ENCODE peak calls at places on chromosomes 1 and 21, in four cellular contexts. N, C, L and Y are unnamed samples.

GRCh38 chr1:228434674-228435073 is 18.0 kb upstream of the TRIM17 start:
- DNase-seq in N (no peak), C (no peak), L (no peak), Y (no peak)

GRCh38 chr1:3364526-3364925 is 89.9 kb upstream of the ARHGEF16 start:
- DNase-seq in N (no peak), C (no peak), L (no peak), Y (no peak)

GRCh38 chr1:28761189-28761588 is 24.4 kb downstream of the YTHDF2 start:
- DNase-seq in N (no peak), C (no peak), L (no peak), Y (no peak)

GRCh38 chr1:158998781-158999161 is 10.9 kb upstream of the IFI16 start:
- DNase-seq in N (peak), C (peak), L (peak), Y (peak)

GRCh38 chr1:181255270-181255929 is 166.9 kb downstream of the IER5 start:
- DNase-seq in N (no peak), C (no peak), L (no peak), Y (no peak)

GRCh38 chr1:87963566-87963965 is 634.9 kb downstream of the LMO4 start:
- DNase-seq in N (no peak), C (no peak), L (no peak), Y (no peak)

GRCh38 chr1:221841291-221841982 is 99.5 kb upstream of the DUSP10 start:
- DNase-seq in N (no peak), C (no peak), L (no peak), Y (no peak)

GRCh38 chr1:244361764-244362473 is 89.8 kb downstream of the ADSS2 start:
- DNase-seq in N (no peak), C (no peak), L (peak), Y (no peak)

GRCh38 chr1:210239295-210240155 is 6.9 kb downstream of the SERTAD4 start:
- DNase-seq in N (no peak), C (no peak), L (peak), Y (peak)

GRCh38 chr1:119448112-119448511 is 33.2 kb downstream of the HSD3B2 start:
- DNase-seq in N (no peak), C (no peak), L (no peak), Y (no peak)

GRCh38 chr1:37999434-38000232 is 5.7 kb downstream of the FHL3 start:
- DNase-seq in N (no peak), C (peak), L (peak), Y (no peak)

GRCh38 chr1:214967865-214968575 is 114.5 kb upstream of the KCNK2 start:
- DNase-seq in N (no peak), C (no peak), L (no peak), Y (no peak)

GRCh38 chr1:48061162-48062136 is 64.3 kb upstream of the TRABD2B start:
- DNase-seq in N (no peak), C (peak), L (peak), Y (peak)

GRCh38 chr1:162335126-162335525 is 41.5 kb downstream of the SPATA46 start:
- DNase-seq in N (no peak), C (no peak), L (no peak), Y (no peak)

GRCh38 chr1:230236951-230237350 is 169.9 kb downstream of the GALNT2 start:
- DNase-seq in N (no peak), C (no peak), L (no peak), Y (no peak)

GRCh38 chr1:93448983-93449805 is 1.3 kb downstream of the FNBP1L start:
- DNase-seq in N (no peak), C (no peak), L (peak), Y (peak)

GRCh38 chr1:193458628-193459027 is 272.2 kb upstream of the B3GALT2 start:
- DNase-seq in N (no peak), C (no peak), L (no peak), Y (no peak)

DNA sequence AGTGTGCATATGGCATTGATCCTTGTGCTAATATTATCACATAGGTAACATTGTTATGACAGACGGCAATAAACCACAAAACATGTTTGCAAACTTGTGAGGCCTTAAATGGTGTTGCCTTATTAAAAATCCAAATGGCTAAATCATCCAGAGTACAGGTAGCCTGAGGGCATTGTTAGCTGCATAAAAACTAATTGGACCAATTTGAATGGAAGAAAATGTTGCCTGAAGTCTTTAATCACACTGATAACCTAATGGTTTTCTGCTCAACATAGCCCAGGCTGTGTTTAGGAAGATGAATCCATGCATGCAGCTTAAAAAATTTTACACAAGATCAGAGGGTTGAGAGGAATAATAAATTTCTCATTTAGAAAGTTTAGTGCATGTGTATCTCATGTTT is 19.4 kb upstream of the LRRC53 start:
- DNase-seq in N (no peak), C (no peak), L (no peak), Y (no peak)
- TF ChIP-seq FOXK2 in N (no peak), C (no peak), L (no peak), Y (no peak)

GRCh38 chr1:18322353-18323032 is 158.2 kb upstream of the KLHDC7A start:
- DNase-seq in N (no peak), C (peak), L (no peak), Y (peak)
- TF ChIP-seq SP1 in N (no peak), C (no peak), L (no peak), Y (no peak)

GRCh38 chr1:108636876-108637275 is 24.0 kb downstream of the HENMT1 start:
- DNase-seq in N (no peak), C (no peak), L (no peak), Y (no peak)
- TF ChIP-seq BHLHE40 in N (no peak), C (no peak), L (no peak), Y (no peak)

GRCh38 chr1:43349594-43350306 is 9.0 kb upstream of the CDC20 start:
- DNase-seq in N (no peak), C (no peak), L (no peak), Y (no peak)
- TF ChIP-seq FOXK2 in N (no peak), C (no peak), L (no peak), Y (no peak)

GRCh38 chr1:18112611-18113010 is 5.0 kb downstream of the IGSF21 start:
- DNase-seq in N (no peak), C (no peak), L (no peak), Y (no peak)

GRCh38 chr1:18110968-18111367 is 3.4 kb downstream of the IGSF21 start:
- DNase-seq in N (no peak), C (peak), L (no peak), Y (peak)

GRCh38 chr1:18109756-18110597 is 2.4 kb downstream of the IGSF21 start:
- DNase-seq in N (no peak), C (peak), L (no peak), Y (peak)

GRCh38 chr1:18110598-18110939 is 3.0 kb downstream of the IGSF21 start:
- DNase-seq in N (no peak), C (no peak), L (no peak), Y (peak)

DNA sequence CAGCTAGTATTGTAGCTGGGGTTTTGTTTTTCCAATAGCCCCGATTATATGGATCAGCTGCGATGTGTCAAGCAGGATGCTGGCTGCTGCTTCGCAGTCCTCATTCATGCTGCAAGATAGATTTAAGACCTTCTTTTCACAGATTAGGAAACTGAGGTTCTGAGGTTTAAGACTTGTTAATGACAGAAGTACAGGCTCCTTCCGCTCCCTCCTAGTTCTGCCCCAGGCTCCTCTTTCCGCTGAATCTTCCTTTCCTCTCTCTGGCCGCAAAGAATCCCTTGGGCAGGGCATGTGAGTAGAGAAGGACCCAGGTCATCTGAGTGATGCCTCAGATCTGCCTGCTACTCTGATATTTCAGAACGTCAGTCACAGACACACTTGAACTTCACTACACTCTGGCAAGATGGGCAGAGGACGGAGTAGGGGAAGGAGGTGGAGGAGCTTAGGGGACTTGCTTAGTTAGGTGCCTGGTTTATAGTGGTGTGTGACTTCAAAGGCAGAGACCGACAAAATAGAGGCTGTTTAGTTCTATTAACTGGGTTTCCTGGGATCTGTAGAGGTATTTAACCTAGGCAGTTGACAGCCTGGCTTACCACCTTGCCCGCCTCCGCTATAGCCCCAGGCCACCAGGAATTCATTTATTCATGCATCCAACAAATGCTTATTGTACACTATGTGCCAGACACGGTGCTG is 4.2 kb downstream of the IGSF21 start:
- DNase-seq in N (no peak), C (no peak), L (no peak), Y (no peak)
- TF ChIP-seq SP1 in N (no peak), C (no peak), L (no peak), Y (no peak)

GRCh38 chr21:20997308-20997632 is 939 bp upstream of the NCAM2 start:
- DNase-seq in N (no peak), C (no peak), L (no peak), Y (no peak)

GRCh38 chr21:20998456-20998789 is 214 bp downstream of the NCAM2 start:
- DNase-seq in N (no peak), C (no peak), L (no peak), Y (no peak)

GRCh38 chr21:20996421-20997307 is 1.5 kb upstream of the NCAM2 start:
- DNase-seq in N (no peak), C (no peak), L (no peak), Y (no peak)

GRCh38 chr21:20998886-20999285 is 677 bp downstream of the NCAM2 start:
- DNase-seq in N (no peak), C (no peak), L (no peak), Y (no peak)

DNA sequence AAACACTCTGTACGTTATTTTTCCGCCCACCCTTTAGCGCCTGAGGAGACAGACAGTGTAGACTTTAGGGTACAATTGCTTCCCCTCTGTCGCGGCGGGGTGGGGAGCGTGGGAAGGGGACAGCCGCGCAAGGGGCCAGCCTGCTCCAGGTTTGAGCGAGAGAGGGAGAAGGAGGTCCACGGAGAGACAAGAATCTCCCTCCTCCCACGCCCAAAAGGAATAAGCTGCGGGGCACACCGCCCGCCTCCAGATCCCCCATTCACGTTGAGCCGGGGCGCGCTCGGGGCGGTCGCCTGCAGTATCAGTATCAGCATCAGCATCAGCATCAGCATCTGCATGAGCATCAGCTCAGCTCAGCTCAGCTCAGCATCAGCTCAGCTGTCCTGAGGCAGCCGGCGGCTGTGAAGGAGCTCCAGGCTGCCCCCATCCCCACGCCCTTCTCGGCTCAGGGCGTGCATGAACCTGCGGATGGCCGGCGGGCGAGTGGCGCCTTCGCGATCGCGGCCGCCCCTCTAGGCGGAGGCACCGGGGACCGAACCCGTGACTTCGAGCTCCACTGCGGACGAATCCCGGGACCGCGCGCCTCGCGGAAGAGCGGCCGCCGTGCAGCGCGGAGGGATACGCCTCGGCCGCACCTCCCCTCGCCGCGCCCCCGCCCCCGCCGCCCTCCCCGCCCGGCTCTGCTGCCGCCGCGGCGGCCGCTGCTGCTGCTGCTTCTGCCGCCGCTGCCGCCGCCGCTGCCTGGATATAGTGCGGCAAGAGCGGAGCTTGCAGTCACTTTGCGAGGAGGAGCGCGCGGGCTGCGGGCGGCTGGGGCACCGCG is at the start of gene NCAM2:
- DNase-seq in N (no peak), C (peak), L (peak), Y (peak)
- TF ChIP-seq BHLHE40 in N (no peak), C (no peak), L (no peak), Y (no peak)

DNA sequence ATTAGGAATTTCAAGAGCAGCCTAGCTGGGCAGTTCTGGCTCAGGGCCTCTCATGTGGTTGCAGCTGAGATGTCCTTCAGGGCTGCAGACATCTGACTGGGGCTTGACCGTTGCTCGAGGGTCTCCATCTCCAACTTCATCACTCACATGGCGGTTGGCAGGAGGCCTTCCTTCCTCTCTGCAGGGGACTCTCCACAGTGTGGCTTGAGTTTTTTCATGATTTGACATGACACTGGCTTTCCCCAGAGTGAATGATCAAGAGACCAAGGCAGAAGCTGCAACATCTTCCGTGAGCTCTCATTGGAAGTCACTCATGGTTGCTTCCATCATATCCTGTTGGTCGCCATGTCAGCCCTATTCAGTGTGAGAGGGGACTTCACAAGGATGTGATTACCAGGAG is 74.6 kb downstream of the RUNX3 start:
- DNase-seq in N (no peak), C (no peak), L (no peak), Y (no peak)
- TF ChIP-seq FOXK2 in N (no peak), C (no peak), L (no peak), Y (no peak)